ENCODE peak calls at places on chromosome 3, in six cellular contexts. G is heart left ventricle, Q is Peyer's patch, M is transverse colon, R is IMR-90, F is stomach. B is an unnamed sample. For H3K27me3, the result is how much of the 10 kb centered on the place peaks cover.

GRCh38 chr3:151638555-151638954 is 95.2 kb upstream of the AADACL2 start:
- DNase-seq in G (no peak), Q (no peak), M (no peak), R (no peak), F (no peak), B (no peak)

GRCh38 chr3:10196389-10197052 is 31.8 kb downstream of the IRAK2 start:
- DNase-seq in G (no peak), Q (peak), M (peak), R (peak), F (no peak), B (no peak)

GRCh38 chr3:190261740-190262139 is 60.5 kb downstream of the CLDN1 start:
- DNase-seq in G (no peak), Q (no peak), M (no peak), R (peak), F (no peak), B (no peak)

GRCh38 chr3:123640311-123641083 is 55.6 kb upstream of the HACD2 start:
- DNase-seq in G (no peak), Q (peak), M (no peak), R (no peak), F (no peak), B (no peak)

GRCh38 chr3:179898024-179898423 is 138.7 kb downstream of the PEX5L start:
- DNase-seq in G (no peak), Q (no peak), M (no peak), R (peak), F (no peak), B (no peak)

GRCh38 chr3:158731938-158732855 is at the start of gene RARRES1:
- DNase-seq in G (peak), Q (peak), M (peak), R (peak), F (peak), B (peak)

GRCh38 chr3:179526989-179527391 is 35.7 kb upstream of the ACTL6A start:
- DNase-seq in G (no peak), Q (peak), M (peak), R (peak), F (no peak), B (no peak)

GRCh38 chr3:172675371-172676193 is 35.3 kb downstream of the NCEH1 start:
- DNase-seq in G (no peak), Q (no peak), M (no peak), R (peak), F (no peak), B (no peak)

GRCh38 chr3:129525341-129525968 is 3.0 kb upstream of the RHO start:
- DNase-seq in G (no peak), Q (no peak), M (no peak), R (peak), F (no peak), B (no peak)

GRCh38 chr3:126971891-126972351 is 11.0 kb upstream of the PLXNA1 start:
- DNase-seq in G (peak), Q (peak), M (peak), R (peak), F (peak), B (no peak)

GRCh38 chr3:157204431-157204830 is 44.5 kb upstream of the CCNL1 start:
- DNase-seq in G (no peak), Q (no peak), M (no peak), R (peak), F (no peak), B (no peak)

GRCh38 chr3:177905895-177906511 is 630.2 kb upstream of the KCNMB2 start:
- DNase-seq in G (no peak), Q (no peak), M (no peak), R (peak), F (no peak), B (no peak)

GRCh38 chr3:186411994-186412393 is 50.0 kb upstream of the DGKG start:
- DNase-seq in G (no peak), Q (no peak), M (no peak), R (no peak), F (peak), B (no peak)

GRCh38 chr3:58111513-58112184 is 99.1 kb downstream of the DNASE1L3 start:
- DNase-seq in G (no peak), Q (peak), M (peak), R (no peak), F (peak), B (peak)

GRCh38 chr3:40504636-40505430 is 1.0 kb upstream of the ZNF620 start:
- DNase-seq in G (no peak), Q (no peak), M (no peak), R (peak), F (no peak), B (no peak)

GRCh38 chr3:122678496-122678895 is 2.1 kb upstream of the PARP14 start:
- DNase-seq in G (no peak), Q (no peak), M (no peak), R (no peak), F (no peak), B (no peak)

GRCh38 chr3:24087469-24087868 is 142.4 kb downstream of the NR1D2 start:
- DNase-seq in G (no peak), Q (no peak), M (no peak), R (no peak), F (no peak), B (no peak)

GRCh38 chr3:86988235-86988634 is 2.7 kb downstream of the VGLL3 start:
- DNase-seq in G (no peak), Q (no peak), M (no peak), R (peak), F (no peak), B (no peak)

GRCh38 chr3:37291275-37291700 is 116.9 kb upstream of the LRRFIP2 start:
- DNase-seq in G (no peak), Q (no peak), M (no peak), R (peak), F (no peak), B (no peak)

GRCh38 chr3:59480486-59480995 is 430.7 kb upstream of the CFAP20DC start:
- DNase-seq in G (no peak), Q (no peak), M (no peak), R (peak), F (no peak), B (no peak)

GRCh38 chr3:65930650-65931049 is 108.1 kb downstream of the MAGI1 start:
- DNase-seq in G (no peak), Q (no peak), M (no peak), R (no peak), F (no peak), B (no peak)

GRCh38 chr3:155714295-155714718 is 30.6 kb downstream of the PLCH1 start:
- DNase-seq in G (no peak), Q (no peak), M (peak), R (no peak), F (no peak), B (no peak)

GRCh38 chr3:79085166-79085565 is 682.6 kb downstream of the ROBO1 start:
- DNase-seq in G (no peak), Q (no peak), M (no peak), R (peak), F (no peak), B (no peak)

GRCh38 chr3:8191406-8191805 is 310.2 kb upstream of the LMCD1 start:
- DNase-seq in G (no peak), Q (no peak), M (no peak), R (no peak), F (no peak), B (no peak)

GRCh38 chr3:171700653-171701052 is 109.6 kb downstream of the PLD1 start:
- DNase-seq in G (no peak), Q (no peak), M (no peak), R (no peak), F (no peak), B (no peak)

GRCh38 chr3:163779396-163780344 is 1298.6 kb downstream of the SI start:
- DNase-seq in G (no peak), Q (no peak), M (no peak), R (no peak), F (no peak), B (no peak)

GRCh38 chr3:134652886-134653630 is 2.2 kb upstream of the KY start:
- DNase-seq in G (no peak), Q (no peak), M (no peak), R (no peak), F (no peak), B (no peak)

GRCh38 chr3:58336135-58336882 is 3.6 kb downstream of the PXK start:
- DNase-seq in G (no peak), Q (peak), M (no peak), R (peak), F (no peak), B (no peak)

GRCh38 chr3:11138371-11138770 is 15.9 kb upstream of the HRH1 start:
- DNase-seq in G (no peak), Q (no peak), M (no peak), R (no peak), F (no peak), B (no peak)

GRCh38 chr3:146834917-146835316 is 229.8 kb upstream of the PLSCR5 start:
- DNase-seq in G (no peak), Q (no peak), M (no peak), R (no peak), F (no peak), B (no peak)

GRCh38 chr3:184235381-184236032 is 6.1 kb downstream of the VWA5B2 start:
- DNase-seq in G (no peak), Q (no peak), M (no peak), R (no peak), F (no peak), B (no peak)

GRCh38 chr3:156180077-156180476 is 59.7 kb downstream of the KCNAB1 start:
- DNase-seq in G (no peak), Q (no peak), M (no peak), R (peak), F (no peak), B (no peak)

GRCh38 chr3:55235416-55235815 is 251.7 kb downstream of the WNT5A start:
- DNase-seq in G (no peak), Q (no peak), M (no peak), R (peak), F (no peak), B (no peak)

GRCh38 chr3:170642882-170643601 is 57.2 kb upstream of the SLC7A14 start:
- DNase-seq in G (no peak), Q (no peak), M (no peak), R (no peak), F (no peak), B (no peak)

GRCh38 chr3:30437172-30437571 is 169.2 kb upstream of the TGFBR2 start:
- DNase-seq in G (no peak), Q (no peak), M (peak), R (peak), F (no peak), B (no peak)

GRCh38 chr3:72341943-72342342 is 506.3 kb downstream of the SHQ1 start:
- DNase-seq in G (no peak), Q (no peak), M (no peak), R (no peak), F (no peak), B (no peak)

GRCh38 chr3:11482024-11482423 is 161.7 kb downstream of the VGLL4 start:
- DNase-seq in G (peak), Q (peak), M (peak), R (peak), F (peak), B (no peak)

GRCh38 chr3:119933197-119933596 is 151.3 kb downstream of the NR1I2 start:
- DNase-seq in G (no peak), Q (no peak), M (no peak), R (no peak), F (no peak), B (no peak)

GRCh38 chr3:16871915-16872842 is 12.6 kb upstream of the PLCL2 start:
- DNase-seq in G (no peak), Q (no peak), M (no peak), R (no peak), F (no peak), B (no peak)

GRCh38 chr3:193963808-193964516 is 172.0 kb upstream of the HES1 start:
- DNase-seq in G (no peak), Q (no peak), M (no peak), R (no peak), F (no peak), B (no peak)
- H3K27me3 ChIP-seq in G (under half), Q (under half), M (under half), R (under half), F (under half), B (under half)

GRCh38 chr3:48770187-48770502 is 53.1 kb upstream of the IP6K2 start:
- DNase-seq in G (no peak), Q (no peak), M (no peak), R (no peak), F (no peak), B (no peak)

GRCh38 chr3:48765376-48765775 is 48.4 kb upstream of the IP6K2 start:
- DNase-seq in G (no peak), Q (peak), M (no peak), R (no peak), F (peak), B (peak)
- TF ChIP-seq CTCF in G (peak), Q (peak), M (peak), R (peak), F (no peak), B (no peak)

GRCh38 chr3:48609088-48610005 is at the start of gene UQCRC1:
- DNase-seq in G (peak), Q (peak), M (peak), R (peak), F (peak), B (peak)
- TF ChIP-seq POLR2A in G (peak), Q (peak), M (peak), R (peak), F (peak), B (peak)

GRCh38 chr3:193228206-193228605 is 12.8 kb upstream of the PLAAT1 start:
- DNase-seq in G (no peak), Q (no peak), M (no peak), R (no peak), F (no peak), B (no peak)

GRCh38 chr3:193231201-193231600 is 9.8 kb upstream of the PLAAT1 start:
- DNase-seq in G (no peak), Q (no peak), M (no peak), R (no peak), F (no peak), B (no peak)

GRCh38 chr3:193229851-193230250 is 11.2 kb upstream of the PLAAT1 start:
- DNase-seq in G (no peak), Q (no peak), M (no peak), R (no peak), F (no peak), B (no peak)

DNA sequence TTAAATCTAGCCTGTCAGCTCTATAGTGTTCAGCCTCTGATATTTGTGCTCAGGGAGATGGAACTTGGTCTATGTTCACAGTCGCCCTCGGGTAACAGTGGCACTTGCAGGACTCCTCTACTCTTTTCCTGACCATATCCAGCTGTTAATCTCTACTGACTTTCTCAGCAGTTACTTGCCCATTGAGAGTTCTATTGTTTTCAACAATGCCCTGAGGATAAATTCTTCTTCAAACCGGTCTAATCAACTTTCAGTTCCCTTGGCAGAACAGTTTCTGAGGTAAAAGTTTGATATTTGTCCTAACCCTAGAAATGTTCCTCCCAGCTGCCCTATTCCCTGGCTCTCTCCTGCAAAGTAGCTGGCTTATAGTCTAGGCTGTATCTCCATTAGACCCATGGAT is 15.3 kb upstream of the PLAAT1 start:
- DNase-seq in G (no peak), Q (no peak), M (no peak), R (no peak), F (no peak), B (no peak)
- H3K27me3 ChIP-seq in G (under half), Q (under half), M (under half), R (under half), F (under half), B (under half)

GRCh38 chr3:141462176-141462859 is 24.5 kb upstream of the RASA2 start:
- DNase-seq in G (no peak), Q (no peak), M (no peak), R (no peak), F (no peak), B (no peak)

GRCh38 chr3:141469712-141470111 is 17.1 kb upstream of the RASA2 start:
- DNase-seq in G (no peak), Q (no peak), M (no peak), R (peak), F (no peak), B (no peak)

GRCh38 chr3:141460097-141460704 is 26.6 kb upstream of the RASA2 start:
- DNase-seq in G (peak), Q (peak), M (peak), R (peak), F (peak), B (peak)

GRCh38 chr3:141466633-141467169 is 20.1 kb upstream of the RASA2 start:
- DNase-seq in G (no peak), Q (no peak), M (no peak), R (no peak), F (no peak), B (no peak)

DNA sequence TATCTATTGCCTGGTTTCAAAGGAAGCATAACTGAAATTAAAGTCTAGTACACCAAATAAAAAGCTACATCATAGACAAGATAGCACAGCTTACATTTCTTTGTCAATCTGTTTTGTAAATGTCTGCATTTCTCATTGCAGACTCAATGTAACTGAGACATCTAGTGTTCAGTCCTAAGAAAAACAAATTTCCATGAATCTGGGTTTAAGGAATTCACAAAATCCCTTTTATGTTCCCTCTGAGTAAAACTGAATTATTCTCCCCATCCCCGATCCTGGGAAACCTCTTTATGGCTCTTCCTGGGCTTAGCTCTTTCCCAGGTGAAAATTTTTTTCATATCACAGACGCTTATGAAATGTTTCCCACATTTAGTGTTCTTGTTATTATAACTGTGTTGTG is 21.6 kb upstream of the RASA2 start:
- DNase-seq in G (no peak), Q (no peak), M (no peak), R (peak), F (no peak), B (no peak)
- TF ChIP-seq CTCF in G (peak), Q (peak), M (no peak), R (peak), F (no peak), B (peak)

GRCh38 chr3:13005301-13005700 is 67.9 kb downstream of the IQSEC1 start:
- DNase-seq in G (peak), Q (peak), M (peak), R (no peak), F (no peak), B (no peak)

GRCh38 chr3:13004376-13004775 is 68.9 kb downstream of the IQSEC1 start:
- DNase-seq in G (peak), Q (no peak), M (peak), R (no peak), F (no peak), B (no peak)

GRCh38 chr3:12999147-13000140 is 73.8 kb downstream of the IQSEC1 start:
- DNase-seq in G (peak), Q (peak), M (peak), R (no peak), F (peak), B (peak)

GRCh38 chr3:13006216-13006990 is 66.8 kb downstream of the IQSEC1 start:
- DNase-seq in G (peak), Q (no peak), M (no peak), R (no peak), F (no peak), B (no peak)

GRCh38 chr3:13002398-13003124 is 70.7 kb downstream of the IQSEC1 start:
- DNase-seq in G (no peak), Q (no peak), M (peak), R (no peak), F (no peak), B (no peak)
- TF ChIP-seq POLR2A in G (no peak), Q (no peak), M (no peak), R (no peak), F (no peak), B (no peak)